ENCODE peak calls at places on chromosomes 7 and 10, in nine cellular contexts. P, X, S, J, R, Z, D, E and U are unnamed samples.

GRCh38 chr10:68272833-68273232 is 40.9 kb upstream of the ATOH7 start:
- DNase-seq in R (no peak), X (no peak), J (no peak), S (no peak), P (no peak), D (no peak), E (no peak), Z (no peak), U (no peak)

GRCh38 chr10:101441539-101442455 is 87.8 kb downstream of the BTRC start:
- DNase-seq in R (peak; percentile 48), E (no peak), Z (peak; percentile 22), X (peak; percentile 48), S (peak; percentile 83), P (peak; percentile 16), D (peak; percentile 13), J (no peak), U (peak; percentile 17)

GRCh38 chr10:120612756-120613155 is 155.7 kb downstream of the PLPP4 start:
- DNase-seq in D (no peak), X (no peak), S (no peak), E (no peak), P (no peak), R (no peak), Z (no peak), J (no peak), U (no peak)

GRCh38 chr10:78742730-78743615 is 325.8 kb upstream of the ZMIZ1 start:
- DNase-seq in S (no peak), P (peak; percentile 86), E (no peak), X (no peak), Z (no peak), J (no peak), D (peak; percentile 33), R (peak; percentile 42), U (no peak)

GRCh38 chr7:157263156-157263555 is 73.6 kb upstream of the DNAJB6 start:
- DNase-seq in R (no peak), X (no peak), Z (no peak), D (no peak), P (no peak), S (no peak), J (peak; percentile 65), E (no peak), U (no peak)

GRCh38 chr10:46079831-46080585 is 33.9 kb upstream of the MSMB start:
- DNase-seq in S (no peak), X (no peak), P (no peak), E (no peak), J (no peak), Z (no peak), D (no peak), R (no peak), U (no peak)

GRCh38 chr10:78859266-78859665 is 209.5 kb upstream of the ZMIZ1 start:
- DNase-seq in J (no peak), P (no peak), D (no peak), R (no peak), S (no peak), X (no peak), Z (no peak), E (no peak), U (no peak)

GRCh38 chr10:29240991-29241660 is 47.7 kb upstream of the LYZL1 start:
- DNase-seq in Z (no peak), R (no peak), J (no peak), E (peak; percentile 68), P (no peak), S (no peak), D (no peak), X (no peak), U (no peak)

GRCh38 chr10:93268021-93268420 is 194.3 kb downstream of the CYP26A1 start:
- DNase-seq in E (no peak), J (no peak), R (no peak), D (no peak), P (no peak), S (no peak), Z (no peak), X (no peak), U (no peak)

GRCh38 chr10:71769279-71769823 is 4.0 kb downstream of the VSIR start:
- DNase-seq in Z (no peak), D (no peak), P (no peak), S (no peak), R (no peak), E (no peak), X (peak; percentile 74), J (no peak), U (no peak)

GRCh38 chr10:74103560-74104248 is 46.9 kb downstream of the AP3M1 start:
- DNase-seq in S (peak; percentile 51), Z (no peak), D (no peak), E (no peak), J (no peak), R (peak; percentile 43), X (no peak), P (no peak), U (no peak)

GRCh38 chr7:103547451-103548284 is 101.7 kb upstream of the SLC26A5 start:
- DNase-seq in R (no peak), S (no peak), X (no peak), P (no peak), E (no peak), J (no peak), D (no peak), Z (no peak), U (no peak)

GRCh38 chr10:84938117-84938905 is 609.9 kb downstream of the CCSER2 start:
- DNase-seq in J (no peak), S (no peak), X (no peak), E (no peak), R (no peak), D (no peak), Z (no peak), P (no peak), U (no peak)

GRCh38 chr7:57487957-57488356 is 38.0 kb downstream of the ZNF716 start:
- DNase-seq in Z (no peak), X (no peak), J (no peak), E (no peak), R (no peak), D (no peak), P (no peak), S (no peak), U (no peak)
- H3K9me3 ChIP-seq in Z (peaks cover 8% of the 10 kb centered on the region), X (no peaks in the 10 kb centered on the region), J (peaks cover 27% of the 10 kb centered on the region), E (no peaks in the 10 kb centered on the region), R (peaks cover 53% of the 10 kb centered on the region), D (no peaks in the 10 kb centered on the region), P (peaks cover 32% of the 10 kb centered on the region), S (peaks cover 7% of the 10 kb centered on the region), U (peaks cover 99% of the 10 kb centered on the region)

GRCh38 chr10:4249841-4250496 is 465.0 kb upstream of the KLF6 start:
- DNase-seq in S (no peak), P (no peak), X (no peak), Z (no peak), J (no peak), D (no peak), E (no peak), R (no peak), U (no peak)

GRCh38 chr10:4254101-4254994 is 469.3 kb upstream of the KLF6 start:
- DNase-seq in P (no peak), R (no peak), D (no peak), J (no peak), S (no peak), X (no peak), Z (no peak), E (no peak), U (no peak)

GRCh38 chr10:4246881-4247358 is 461.9 kb upstream of the KLF6 start:
- DNase-seq in D (no peak), P (no peak), R (no peak), E (no peak), X (no peak), J (no peak), Z (no peak), S (no peak), U (no peak)

GRCh38 chr10:4247379-4247778 is 462.4 kb upstream of the KLF6 start:
- DNase-seq in S (no peak), X (no peak), E (no peak), J (no peak), Z (no peak), R (no peak), P (no peak), D (no peak), U (no peak)

GRCh38 chr10:4250497-4250887 is 465.5 kb upstream of the KLF6 start:
- DNase-seq in S (no peak), Z (no peak), J (no peak), X (no peak), R (peak; percentile 29), E (no peak), D (no peak), P (no peak), U (no peak)
- H3K27ac ChIP-seq in S (no peak overlapping the region), Z (no peak overlapping the region), J (no peak overlapping the region), X (no peak overlapping the region), R (no peak overlapping the region), E (no peak overlapping the region), D (no peak overlapping the region), P (no peak overlapping the region), U (no peak overlapping the region)

GRCh38 chr10:82883588-82883987 is 1008.6 kb downstream of the NRG3 start:
- DNase-seq in D (no peak), X (no peak), P (no peak), J (no peak), Z (no peak), E (no peak), S (no peak), R (no peak), U (no peak)

GRCh38 chr10:82882722-82883121 is 1007.7 kb downstream of the NRG3 start:
- DNase-seq in X (no peak), E (no peak), R (no peak), S (no peak), J (no peak), Z (no peak), P (no peak), D (no peak), U (no peak)

GRCh38 chr10:82880776-82881175 is 1005.8 kb downstream of the NRG3 start:
- DNase-seq in Z (no peak), X (no peak), S (no peak), D (no peak), R (no peak), J (no peak), E (no peak), P (no peak), U (no peak)
- H3K9me3 ChIP-seq in Z (no peaks in the 10 kb centered on the region), X (no peaks in the 10 kb centered on the region), S (no peaks in the 10 kb centered on the region), D (no peaks in the 10 kb centered on the region), R (no peaks in the 10 kb centered on the region), J (no peaks in the 10 kb centered on the region), E (no peaks in the 10 kb centered on the region), P (no peaks in the 10 kb centered on the region), U (no peaks in the 10 kb centered on the region)

DNA sequence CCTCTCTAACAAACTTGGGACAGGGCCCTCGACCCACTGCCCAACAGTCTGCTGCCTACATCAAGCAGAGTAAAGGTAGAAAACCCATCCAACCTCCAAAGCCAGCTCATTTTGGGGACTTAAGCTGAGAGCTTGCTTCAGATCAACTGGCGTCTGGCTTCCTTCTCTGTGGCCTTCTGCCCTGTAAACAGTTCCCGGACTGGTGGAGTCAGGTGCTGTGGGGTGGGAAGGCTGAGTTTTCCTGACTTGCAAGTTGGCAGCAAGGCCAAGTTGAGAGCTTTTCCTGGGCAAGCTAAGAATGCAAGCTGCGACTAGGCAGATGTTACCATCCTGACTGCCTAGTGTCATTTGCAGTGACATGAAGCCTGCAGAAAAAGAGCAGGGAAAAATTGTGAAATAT is 3.7 kb downstream of the GALNT17 start:
- DNase-seq in D (no peak), P (peak; percentile 65), E (peak; percentile 38), J (no peak), R (no peak), S (no peak), X (no peak), Z (no peak), U (peak; percentile 16)
- H3K27ac ChIP-seq in D (no peak overlapping the region), P (peak overlapping the region; percentile 18), E (no peak overlapping the region), J (no peak overlapping the region), R (no peak overlapping the region), S (no peak overlapping the region), X (no peak overlapping the region), Z (no peak overlapping the region), U (no peak overlapping the region)